ENCODE peak calls at places on chromosome 3, in seven cellular contexts. One of them, this sample, is unnamed.

GRCh38 chr3:54262541-54262940 is 140.2 kb downstream of the CACNA2D3 start:
- DNase-seq in H9: no peak
- DNase-seq in neuronal stem cell: no peak
- DNase-seq in mesendoderm: no peak
- DNase-seq in IMR-90: no peak
- DNase-seq in H1: no peak
- DNase-seq in mesenchymal stem cell: no peak
- DNase-seq in this sample: no peak

GRCh38 chr3:53243165-53243564 is 12.7 kb downstream of the TKT start:
- DNase-seq in H9: peak
- DNase-seq in neuronal stem cell: no peak
- DNase-seq in mesendoderm: peak
- DNase-seq in IMR-90: no peak
- DNase-seq in H1: no peak
- DNase-seq in mesenchymal stem cell: peak
- DNase-seq in this sample: no peak

GRCh38 chr3:85081191-85081895 is 122.6 kb downstream of the CADM2 start:
- DNase-seq in H9: no peak
- DNase-seq in neuronal stem cell: no peak
- DNase-seq in mesendoderm: peak
- DNase-seq in IMR-90: peak
- DNase-seq in H1: no peak
- DNase-seq in mesenchymal stem cell: no peak
- DNase-seq in this sample: peak

GRCh38 chr3:190492129-190492528 is 21.8 kb upstream of the IL1RAP start:
- DNase-seq in H9: no peak
- DNase-seq in neuronal stem cell: no peak
- DNase-seq in mesendoderm: no peak
- DNase-seq in IMR-90: no peak
- DNase-seq in H1: no peak
- DNase-seq in mesenchymal stem cell: no peak
- DNase-seq in this sample: no peak

GRCh38 chr3:129506272-129506742 is 22.1 kb upstream of the RHO start:
- DNase-seq in H9: no peak
- DNase-seq in neuronal stem cell: no peak
- DNase-seq in mesendoderm: no peak
- DNase-seq in IMR-90: no peak
- DNase-seq in H1: no peak
- DNase-seq in mesenchymal stem cell: no peak
- DNase-seq in this sample: no peak

GRCh38 chr3:41863024-41863423 is 98.9 kb downstream of the ULK4 start:
- DNase-seq in H9: peak
- DNase-seq in neuronal stem cell: no peak
- DNase-seq in mesendoderm: peak
- DNase-seq in IMR-90: no peak
- DNase-seq in H1: peak
- DNase-seq in mesenchymal stem cell: no peak
- DNase-seq in this sample: no peak

GRCh38 chr3:106282931-106283330 is 414.1 kb upstream of the CBLB start:
- DNase-seq in H9: no peak
- DNase-seq in neuronal stem cell: no peak
- DNase-seq in mesendoderm: no peak
- DNase-seq in IMR-90: no peak
- DNase-seq in H1: no peak
- DNase-seq in mesenchymal stem cell: no peak
- DNase-seq in this sample: no peak

GRCh38 chr3:16884084-16884747 is 539 bp upstream of the PLCL2 start:
- DNase-seq in H9: peak
- DNase-seq in neuronal stem cell: peak
- DNase-seq in mesendoderm: peak
- DNase-seq in IMR-90: peak
- DNase-seq in H1: peak
- DNase-seq in mesenchymal stem cell: peak
- DNase-seq in this sample: peak

GRCh38 chr3:52361893-52362292 is 45.8 kb downstream of the DNAH1 start:
- DNase-seq in H9: no peak
- DNase-seq in neuronal stem cell: no peak
- DNase-seq in mesendoderm: no peak
- DNase-seq in IMR-90: no peak
- DNase-seq in H1: no peak
- DNase-seq in mesenchymal stem cell: no peak
- DNase-seq in this sample: no peak

GRCh38 chr3:19539488-19540395 is 391.4 kb downstream of the KCNH8 start:
- DNase-seq in H9: no peak
- DNase-seq in neuronal stem cell: no peak
- DNase-seq in mesendoderm: no peak
- DNase-seq in IMR-90: no peak
- DNase-seq in H1: no peak
- DNase-seq in mesenchymal stem cell: no peak
- DNase-seq in this sample: peak

GRCh38 chr3:188294823-188295487 is 141.0 kb downstream of the LPP start:
- DNase-seq in H9: no peak
- DNase-seq in neuronal stem cell: no peak
- DNase-seq in mesendoderm: peak
- DNase-seq in IMR-90: peak
- DNase-seq in H1: no peak
- DNase-seq in mesenchymal stem cell: peak
- DNase-seq in this sample: peak

GRCh38 chr3:65398953-65399352 is 639.8 kb downstream of the MAGI1 start:
- DNase-seq in H9: no peak
- DNase-seq in neuronal stem cell: no peak
- DNase-seq in mesendoderm: no peak
- DNase-seq in IMR-90: peak
- DNase-seq in H1: no peak
- DNase-seq in mesenchymal stem cell: peak
- DNase-seq in this sample: no peak

GRCh38 chr3:12901631-12902045 is 60.3 kb upstream of the RPL32 start:
- DNase-seq in H9: no peak
- DNase-seq in neuronal stem cell: no peak
- DNase-seq in mesendoderm: peak
- DNase-seq in IMR-90: no peak
- DNase-seq in H1: no peak
- DNase-seq in mesenchymal stem cell: no peak
- DNase-seq in this sample: no peak

GRCh38 chr3:154818676-154819255 is 261.4 kb upstream of the MME start:
- DNase-seq in H9: no peak
- DNase-seq in neuronal stem cell: no peak
- DNase-seq in mesendoderm: no peak
- DNase-seq in IMR-90: no peak
- DNase-seq in H1: no peak
- DNase-seq in mesenchymal stem cell: peak
- DNase-seq in this sample: no peak

GRCh38 chr3:78244136-78244535 is 1204.2 kb downstream of the ROBO2 start:
- DNase-seq in H9: no peak
- DNase-seq in neuronal stem cell: no peak
- DNase-seq in mesendoderm: no peak
- DNase-seq in IMR-90: no peak
- DNase-seq in H1: no peak
- DNase-seq in mesenchymal stem cell: no peak
- DNase-seq in this sample: no peak

GRCh38 chr3:13600950-13601691 is 52.2 kb downstream of the FBLN2 start:
- DNase-seq in H9: no peak
- DNase-seq in neuronal stem cell: no peak
- DNase-seq in mesendoderm: peak
- DNase-seq in IMR-90: peak
- DNase-seq in H1: no peak
- DNase-seq in mesenchymal stem cell: peak
- DNase-seq in this sample: peak

GRCh38 chr3:66463054-66463631 is 37.7 kb downstream of the LRIG1 start:
- DNase-seq in H9: no peak
- DNase-seq in neuronal stem cell: no peak
- DNase-seq in mesendoderm: no peak
- DNase-seq in IMR-90: peak
- DNase-seq in H1: no peak
- DNase-seq in mesenchymal stem cell: peak
- DNase-seq in this sample: no peak

GRCh38 chr3:98886525-98886924 is 15.0 kb downstream of the DCBLD2 start:
- DNase-seq in H9: no peak
- DNase-seq in neuronal stem cell: no peak
- DNase-seq in mesendoderm: no peak
- DNase-seq in IMR-90: peak
- DNase-seq in H1: no peak
- DNase-seq in mesenchymal stem cell: no peak
- DNase-seq in this sample: no peak

DNA sequence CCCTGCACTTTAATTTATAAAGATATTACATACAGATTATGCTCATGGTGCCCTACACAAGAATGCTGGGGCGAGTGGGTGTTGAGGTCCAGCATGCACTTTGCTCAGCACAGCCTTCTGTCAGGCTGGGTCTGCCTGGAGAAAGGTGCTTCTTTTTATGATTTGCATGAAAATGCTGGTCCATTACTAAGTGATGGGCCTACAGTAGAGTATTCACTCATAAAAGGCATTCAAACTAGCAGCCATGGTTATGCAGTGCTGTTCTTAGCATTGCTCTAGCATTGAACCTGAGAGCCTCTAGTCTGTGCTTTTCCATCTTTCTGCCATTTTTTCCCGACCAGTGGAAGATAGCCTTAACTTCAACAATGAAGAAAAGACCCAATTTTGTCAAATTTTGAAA is 12.3 kb downstream of the LNP1 start:
- DNase-seq in H9: no peak
- DNase-seq in neuronal stem cell: no peak
- DNase-seq in mesendoderm: no peak
- DNase-seq in IMR-90: no peak
- DNase-seq in H1: no peak
- DNase-seq in mesenchymal stem cell: no peak
- DNase-seq in this sample: no peak
- H3K23ac ChIP-seq in H9: no peak
- H3K23ac ChIP-seq in neuronal stem cell: no peak
- H3K23ac ChIP-seq in mesendoderm: no peak
- H3K23ac ChIP-seq in IMR-90: no peak
- H3K23ac ChIP-seq in H1: no peak
- H3K23ac ChIP-seq in mesenchymal stem cell: no peak
- H3K23ac ChIP-seq in this sample: no peak

DNA sequence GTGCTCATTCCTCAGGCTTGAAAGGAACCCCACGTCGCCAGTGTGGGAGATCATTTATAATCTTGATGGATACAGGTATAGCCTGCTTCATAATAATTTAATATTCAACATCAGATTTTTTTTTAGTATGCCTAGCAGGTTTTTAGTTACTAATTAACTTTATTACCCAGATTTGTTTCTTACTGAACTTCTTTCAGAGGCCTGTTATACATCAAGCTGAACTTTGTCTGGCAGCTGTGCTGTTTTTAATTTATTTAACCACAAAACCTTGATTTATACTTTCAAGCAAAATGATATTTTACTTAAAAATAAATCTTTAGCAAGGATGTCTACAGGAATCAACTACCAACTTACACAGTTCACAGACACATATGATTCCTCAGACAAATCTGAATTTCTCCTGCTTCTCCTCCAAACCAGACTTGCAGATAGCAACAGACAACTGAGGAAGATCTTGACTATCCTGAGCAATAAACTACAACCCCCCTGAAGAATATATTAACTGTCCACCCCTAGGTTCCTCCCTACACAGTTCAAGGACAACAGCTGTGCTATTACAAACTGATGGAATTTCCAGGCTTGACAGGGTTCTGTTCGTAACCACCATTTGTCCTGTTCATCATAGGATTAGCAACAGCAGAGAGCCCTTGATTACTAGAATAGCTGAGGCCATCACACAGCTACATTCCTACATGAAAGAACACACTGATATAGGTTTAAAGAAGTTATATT is 599 bp downstream of the MAP4 start:
- DNase-seq in H9: no peak
- DNase-seq in neuronal stem cell: no peak
- DNase-seq in mesendoderm: no peak
- DNase-seq in IMR-90: peak
- DNase-seq in H1: no peak
- DNase-seq in mesenchymal stem cell: peak
- DNase-seq in this sample: no peak
- H3K23ac ChIP-seq in H9: no peak
- H3K23ac ChIP-seq in neuronal stem cell: no peak
- H3K23ac ChIP-seq in mesendoderm: no peak
- H3K23ac ChIP-seq in IMR-90: peak
- H3K23ac ChIP-seq in H1: no peak
- H3K23ac ChIP-seq in mesenchymal stem cell: no peak
- H3K23ac ChIP-seq in this sample: no peak

GRCh38 chr3:115709135-115709534 is 85.8 kb downstream of the GAP43 start:
- DNase-seq in H9: no peak
- DNase-seq in neuronal stem cell: no peak
- DNase-seq in mesendoderm: no peak
- DNase-seq in IMR-90: no peak
- DNase-seq in H1: no peak
- DNase-seq in mesenchymal stem cell: no peak
- DNase-seq in this sample: no peak

GRCh38 chr3:115708540-115708939 is 85.2 kb downstream of the GAP43 start:
- DNase-seq in H9: no peak
- DNase-seq in neuronal stem cell: no peak
- DNase-seq in mesendoderm: no peak
- DNase-seq in IMR-90: no peak
- DNase-seq in H1: no peak
- DNase-seq in mesenchymal stem cell: no peak
- DNase-seq in this sample: no peak

GRCh38 chr3:115706311-115706829 is 83.1 kb downstream of the GAP43 start:
- DNase-seq in H9: no peak
- DNase-seq in neuronal stem cell: no peak
- DNase-seq in mesendoderm: no peak
- DNase-seq in IMR-90: peak
- DNase-seq in H1: no peak
- DNase-seq in mesenchymal stem cell: peak
- DNase-seq in this sample: no peak

GRCh38 chr3:115702598-115702997 is 79.3 kb downstream of the GAP43 start:
- DNase-seq in H9: no peak
- DNase-seq in neuronal stem cell: no peak
- DNase-seq in mesendoderm: no peak
- DNase-seq in IMR-90: no peak
- DNase-seq in H1: no peak
- DNase-seq in mesenchymal stem cell: no peak
- DNase-seq in this sample: no peak

GRCh38 chr3:115704661-115705338 is 81.5 kb downstream of the GAP43 start:
- DNase-seq in H9: no peak
- DNase-seq in neuronal stem cell: no peak
- DNase-seq in mesendoderm: no peak
- DNase-seq in IMR-90: peak
- DNase-seq in H1: no peak
- DNase-seq in mesenchymal stem cell: peak
- DNase-seq in this sample: no peak
- H3K23ac ChIP-seq in H9: no peak
- H3K23ac ChIP-seq in neuronal stem cell: no peak
- H3K23ac ChIP-seq in mesendoderm: no peak
- H3K23ac ChIP-seq in IMR-90: no peak
- H3K23ac ChIP-seq in H1: no peak
- H3K23ac ChIP-seq in mesenchymal stem cell: no peak
- H3K23ac ChIP-seq in this sample: no peak

GRCh38 chr3:139264375-139264774 is 79.4 kb upstream of the MRPS22 start:
- DNase-seq in H9: no peak
- DNase-seq in neuronal stem cell: no peak
- DNase-seq in mesendoderm: no peak
- DNase-seq in IMR-90: no peak
- DNase-seq in H1: peak
- DNase-seq in mesenchymal stem cell: no peak
- DNase-seq in this sample: no peak

GRCh38 chr3:139265131-139266016 is 78.4 kb upstream of the MRPS22 start:
- DNase-seq in H9: peak
- DNase-seq in neuronal stem cell: no peak
- DNase-seq in mesendoderm: no peak
- DNase-seq in IMR-90: no peak
- DNase-seq in H1: peak
- DNase-seq in mesenchymal stem cell: no peak
- DNase-seq in this sample: no peak

GRCh38 chr3:139267300-139268246 is 76.2 kb upstream of the MRPS22 start:
- DNase-seq in H9: peak
- DNase-seq in neuronal stem cell: no peak
- DNase-seq in mesendoderm: no peak
- DNase-seq in IMR-90: no peak
- DNase-seq in H1: peak
- DNase-seq in mesenchymal stem cell: no peak
- DNase-seq in this sample: no peak

GRCh38 chr3:139269984-139270383 is 73.8 kb upstream of the MRPS22 start:
- DNase-seq in H9: no peak
- DNase-seq in neuronal stem cell: no peak
- DNase-seq in mesendoderm: no peak
- DNase-seq in IMR-90: no peak
- DNase-seq in H1: no peak
- DNase-seq in mesenchymal stem cell: no peak
- DNase-seq in this sample: no peak
- H3K23ac ChIP-seq in H9: no peak
- H3K23ac ChIP-seq in neuronal stem cell: no peak
- H3K23ac ChIP-seq in mesendoderm: no peak
- H3K23ac ChIP-seq in IMR-90: no peak
- H3K23ac ChIP-seq in H1: no peak
- H3K23ac ChIP-seq in mesenchymal stem cell: no peak
- H3K23ac ChIP-seq in this sample: no peak